ENCODE peak calls at places on chromosomes 3 and 15, in five cellular contexts. T is IMR-90, N is GM12891, D is suprapubic skin, Z is erythroblast. H is an unnamed sample.
A peak's percentile ranks its signal among the peaks of the same experiment; 100 is the strongest.

GRCh38 chr15:63889831-63890230 is 56.1 kb upstream of the HERC1 start:
- DNase-seq in T (no peak), N (no peak), D (no peak), Z (no peak), H (no peak)

GRCh38 chr15:64009798-64010241 is 36.5 kb downstream of the DAPK2 start:
- DNase-seq in T (peak; percentile 16), N (no peak), D (no peak), Z (peak; percentile 34), H (peak; percentile 20)

GRCh38 chr3:20999661-21000060 is 751.3 kb downstream of the ZNF385D start:
- DNase-seq in T (no peak), N (no peak), D (no peak), Z (no peak), H (no peak)

GRCh38 chr3:179474480-179474879 is 23.2 kb upstream of the GNB4 start:
- DNase-seq in T (no peak), N (no peak), D (no peak), Z (no peak), H (no peak)

GRCh38 chr3:12017487-12017886 is 13.3 kb downstream of the SYN2 start:
- DNase-seq in T (no peak), N (no peak), D (no peak), Z (no peak), H (no peak)

GRCh38 chr3:72263223-72264015 is 478.5 kb upstream of the PROK2 start:
- DNase-seq in T (no peak), N (no peak), D (no peak), Z (no peak), H (no peak)

GRCh38 chr3:10299679-10300078 is 6.9 kb upstream of the GHRL start:
- DNase-seq in T (no peak), N (no peak), D (no peak), Z (no peak), H (no peak)

GRCh38 chr15:56243117-56243773 is 434 bp downstream of the RFX7 start:
- DNase-seq in T (peak; percentile 26), N (no peak), D (peak; percentile 76), Z (peak; percentile 78), H (no peak)

DNA sequence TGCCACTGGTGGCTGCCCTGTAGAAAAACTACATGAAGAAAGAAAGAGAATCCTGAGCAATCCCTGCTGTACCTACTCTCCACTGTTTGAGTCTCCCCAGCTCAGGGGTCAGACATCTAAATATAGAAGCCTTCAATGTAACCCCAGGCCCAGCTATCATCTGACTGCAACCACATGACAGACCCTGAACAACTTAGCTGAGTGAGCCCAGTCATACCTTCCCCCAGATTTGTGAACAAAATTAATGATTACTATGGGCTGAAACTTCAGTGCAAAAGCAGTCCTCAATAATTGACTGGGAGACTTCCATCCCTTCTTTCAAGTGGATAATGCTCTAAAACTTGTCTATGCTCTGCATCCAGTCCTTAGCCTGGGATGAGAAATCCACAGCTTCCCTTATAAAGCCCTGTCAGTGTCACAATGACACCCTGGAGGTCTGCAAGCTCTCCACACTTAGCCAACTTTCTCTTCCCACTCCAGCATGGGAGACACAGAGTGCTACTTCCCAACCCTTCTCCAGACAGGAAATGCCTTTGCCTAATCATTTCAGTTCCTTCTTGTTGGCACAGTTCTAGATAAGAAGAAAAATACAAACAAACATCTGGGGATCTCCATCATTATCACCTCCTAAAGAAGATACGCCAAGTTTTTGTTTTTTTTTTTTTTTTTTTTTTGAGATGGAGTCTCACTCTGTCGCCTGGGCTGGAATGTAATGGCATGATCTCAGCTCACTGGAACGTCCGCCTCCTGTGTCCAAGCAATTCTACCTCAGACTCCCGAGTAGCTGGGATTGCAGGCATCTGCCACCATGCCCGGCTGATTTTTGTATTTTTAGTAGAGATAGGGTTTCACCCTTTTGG is 198.5 kb upstream of the GADL1 start:
- DNase-seq in T (peak; percentile 16), N (no peak), D (no peak), Z (no peak), H (no peak)
- TF ChIP-seq POLR2A in T (no peak), N (no peak), D (no peak), Z (no peak), H (no peak)

GRCh38 chr3:149534082-149534481 is 59.6 kb downstream of the TM4SF4 start:
- DNase-seq in T (no peak), N (no peak), D (no peak), Z (no peak), H (no peak)
- TF ChIP-seq POLR2A in T (no peak), N (no peak), D (no peak), Z (no peak), H (no peak)

GRCh38 chr3:170356596-170357175 is 829 bp upstream of the SKIL start:
- DNase-seq in T (peak; percentile 74), N (peak; percentile 39), D (peak; percentile 90), Z (peak; percentile 91), H (peak; percentile 84)

GRCh38 chr3:170355738-170356595 is 1.5 kb upstream of the SKIL start:
- DNase-seq in T (peak; percentile 54), N (no peak), D (no peak), Z (peak; percentile 75), H (no peak)

GRCh38 chr3:170359178-170359704 is 1.7 kb downstream of the SKIL start:
- DNase-seq in T (no peak), N (no peak), D (no peak), Z (no peak), H (no peak)

GRCh38 chr3:170357920-170358854 is 672 bp downstream of the SKIL start:
- DNase-seq in T (peak; percentile 59), N (no peak), D (peak; percentile 94), Z (peak; percentile 83), H (peak; percentile 49)

DNA sequence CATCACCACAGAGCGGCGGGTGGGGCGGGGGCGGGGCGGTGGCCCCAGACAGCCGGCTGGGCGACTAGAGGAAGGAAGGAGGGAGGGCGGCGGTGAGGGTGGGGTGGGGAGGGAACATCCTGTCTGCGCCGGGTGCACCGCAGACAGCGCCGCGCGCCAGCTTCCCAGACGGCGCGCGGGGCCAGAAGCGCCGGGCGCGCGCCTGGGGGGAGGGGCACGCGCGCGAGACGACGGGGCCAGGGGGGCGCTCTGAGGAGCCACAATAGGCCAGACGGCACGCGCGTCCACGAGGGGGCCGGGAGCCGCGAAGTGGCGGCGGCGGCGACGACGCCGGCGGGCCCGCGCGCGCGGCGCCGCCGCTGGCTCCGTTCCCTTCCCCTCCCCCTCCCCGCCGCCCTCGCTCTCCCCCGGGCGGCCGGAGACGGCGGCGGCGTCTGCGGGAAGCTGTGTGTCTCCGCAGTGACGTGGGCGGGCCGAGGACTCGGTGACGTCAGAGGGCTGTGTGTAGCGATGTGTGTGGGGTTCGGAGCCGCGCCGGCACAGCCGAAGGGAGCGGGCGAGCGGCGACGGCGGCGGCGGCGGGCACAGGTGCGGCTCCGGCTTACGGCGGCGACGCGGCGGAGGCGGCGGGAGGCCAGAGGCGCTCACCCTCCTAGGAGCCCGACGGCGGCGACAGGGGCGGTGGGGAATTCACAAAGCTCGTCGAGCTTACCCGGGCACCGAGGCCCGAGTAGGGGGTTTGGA is at the start of gene SKIL:
- DNase-seq in T (peak; percentile 96), N (peak; percentile 61), D (peak; percentile 98), Z (peak; percentile 98), H (peak; percentile 82)
- TF ChIP-seq POLR2A in T (peak; percentile 95), N (no peak), D (no peak), Z (peak; percentile 62), H (peak; percentile 68)

DNA sequence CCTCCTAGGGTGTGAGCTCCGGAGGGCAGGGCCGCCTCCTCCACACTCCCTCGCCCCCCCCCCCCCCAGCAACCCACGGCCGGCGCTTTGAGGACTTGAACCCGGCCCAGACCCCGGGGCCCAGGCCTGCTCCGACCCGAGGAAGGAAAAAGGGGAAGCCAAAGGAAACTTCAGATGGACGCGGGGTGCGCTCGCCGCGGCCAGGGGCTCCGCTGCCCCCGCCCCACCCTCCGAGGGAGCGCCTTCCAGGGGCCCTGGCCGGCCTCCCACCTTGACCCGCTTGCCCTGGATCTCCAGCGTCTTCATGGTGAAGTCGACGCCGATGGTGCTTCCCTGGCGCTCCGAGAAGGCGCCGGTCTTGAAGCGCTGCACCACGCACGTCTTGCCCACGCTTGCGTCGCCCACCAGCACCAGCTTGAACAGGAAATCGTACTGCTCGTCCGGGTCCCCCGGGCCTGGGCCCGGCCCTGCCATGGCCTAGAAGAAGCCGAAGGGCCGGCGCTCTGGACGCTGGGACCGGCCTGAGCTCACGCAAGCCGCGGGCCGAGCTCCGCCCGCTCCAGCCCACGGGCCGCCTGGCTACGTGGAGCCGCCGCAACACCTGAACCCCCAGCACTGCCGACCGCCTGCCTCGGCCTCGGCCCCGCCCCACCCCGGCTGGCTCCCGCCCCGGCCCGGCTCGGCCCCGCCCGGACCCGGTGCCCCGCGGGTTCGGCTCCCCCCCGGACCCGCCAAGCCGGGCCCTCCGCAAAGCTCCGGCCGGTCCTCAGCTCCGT is 400 bp downstream of the RAB43 start:
- DNase-seq in T (peak; percentile 26), N (no peak), D (no peak), Z (peak; percentile 73), H (no peak)
- TF ChIP-seq POLR2A in T (peak; percentile 22), N (no peak), D (no peak), Z (no peak), H (no peak)

H was measured in H54.